ENCODE peak calls at places on chromosome 1, in eight cellular contexts. N is brain microvascular endothelial cell, S is upper lobe of left lung, I is IMR-90, P is left lung, O is tibial artery, G is fibroblast of lung, L is GM23338. Q is an unnamed sample.

GRCh38 chr1:174723815-174724214 is 275.9 kb upstream of the CACYBP start:
- DNase-seq in N (no peak), S (no peak), I (no peak), P (no peak), O (no peak), G (no peak), L (no peak), Q (no peak)

GRCh38 chr1:244010191-244010590 is 40.9 kb upstream of the ZBTB18 start:
- DNase-seq in N (no peak), S (no peak), I (peak; percentile 22), P (no peak), O (no peak), G (no peak), L (peak; percentile 61), Q (no peak)

GRCh38 chr1:89464008-89464407 is 60.6 kb upstream of the LRRC8B start:
- DNase-seq in N (no peak), S (no peak), I (no peak), P (no peak), O (no peak), G (no peak), L (no peak), Q (no peak)

GRCh38 chr1:245051349-245052221 is 103.2 kb upstream of the KIF26B start:
- DNase-seq in N (no peak), S (peak; percentile 89), I (peak; percentile 62), P (peak; percentile 80), O (no peak), G (peak; percentile 70), L (peak; percentile 66), Q (peak; percentile 60)

GRCh38 chr1:20788489-20788795 is 1.3 kb upstream of the HP1BP3 start:
- DNase-seq in N (no peak), S (no peak), I (no peak), P (no peak), O (no peak), G (no peak), L (no peak), Q (no peak)

GRCh38 chr1:59554011-59554673 is 257.2 kb downstream of the FGGY start:
- DNase-seq in N (no peak), S (no peak), I (no peak), P (no peak), O (no peak), G (no peak), L (no peak), Q (no peak)

GRCh38 chr1:156194300-156194652 is 372 bp downstream of the SLC25A44 start:
- DNase-seq in N (peak; percentile 20), S (no peak), I (peak; percentile 7), P (no peak), O (no peak), G (no peak), L (no peak), Q (no peak)

GRCh38 chr1:180040034-180040433 is 85.4 kb downstream of the CEP350 start:
- DNase-seq in N (peak; percentile 14), S (no peak), I (peak; percentile 37), P (no peak), O (no peak), G (peak; percentile 55), L (no peak), Q (no peak)

GRCh38 chr1:53539711-53540603 is 80.8 kb downstream of the DMRTB1 start:
- DNase-seq in N (no peak), S (no peak), I (no peak), P (no peak), O (no peak), G (no peak), L (no peak), Q (no peak)

GRCh38 chr1:118563969-118564951 is 379.2 kb upstream of the SPAG17 start:
- DNase-seq in N (no peak), S (no peak), I (no peak), P (no peak), O (no peak), G (no peak), L (peak; percentile 14), Q (peak; percentile 6)

GRCh38 chr1:30008372-30008997 is 714.9 kb downstream of the MATN1 start:
- DNase-seq in N (no peak), S (no peak), I (no peak), P (no peak), O (no peak), G (no peak), L (no peak), Q (no peak)

GRCh38 chr1:161487483-161487827 is 17.8 kb upstream of the FCGR2A start:
- DNase-seq in N (peak; percentile 70), S (peak; percentile 51), I (peak; percentile 69), P (peak; percentile 52), O (no peak), G (peak; percentile 39), L (no peak), Q (peak; percentile 29)

GRCh38 chr1:156106624-156107488 is 7.7 kb upstream of the LMNA start:
- DNase-seq in N (no peak), S (peak; percentile 29), I (peak; percentile 40), P (no peak), O (no peak), G (no peak), L (peak; percentile 92), Q (no peak)

GRCh38 chr1:82390627-82391026 is 589.9 kb downstream of the ADGRL2 start:
- DNase-seq in N (no peak), S (no peak), I (no peak), P (no peak), O (no peak), G (no peak), L (peak; percentile 8), Q (no peak)

GRCh38 chr1:110390096-110390495 is 730 bp downstream of the SLC16A4 start:
- DNase-seq in N (peak; percentile 86), S (peak; percentile 81), I (peak; percentile 89), P (peak; percentile 74), O (peak; percentile 86), G (peak; percentile 84), L (peak; percentile 61), Q (no peak)

GRCh38 chr1:171485375-171486047 is at the start of gene PRRC2C:
- DNase-seq in N (peak; percentile 97), S (peak; percentile 97), I (peak; percentile 98), P (peak; percentile 98), O (peak; percentile 98), G (peak; percentile 99), L (peak; percentile 98), Q (peak; percentile 98)

GRCh38 chr1:171488190-171488929 is 3.0 kb downstream of the PRRC2C start:
- DNase-seq in N (no peak), S (no peak), I (no peak), P (no peak), O (no peak), G (no peak), L (no peak), Q (no peak)

GRCh38 chr1:171486048-171486519 is 754 bp downstream of the PRRC2C start:
- DNase-seq in N (peak; percentile 39), S (peak; percentile 45), I (peak; percentile 81), P (no peak), O (no peak), G (peak; percentile 80), L (peak; percentile 72), Q (peak; percentile 63)

GRCh38 chr1:171487038-171487437 is 1.7 kb downstream of the PRRC2C start:
- DNase-seq in N (no peak), S (no peak), I (no peak), P (no peak), O (no peak), G (no peak), L (no peak), Q (no peak)

GRCh38 chr1:171484760-171485374 is 463 bp upstream of the PRRC2C start:
- DNase-seq in N (no peak), S (no peak), I (no peak), P (no peak), O (no peak), G (no peak), L (no peak), Q (no peak)
- H3K4me3 ChIP-seq in N (peak overlapping the region; percentile 99), S (peak overlapping the region; percentile 30), I (peak overlapping the region; percentile 87), P (peak overlapping the region; percentile 99), O (peak overlapping the region; percentile 95), G (peak overlapping the region; percentile 83), L (peak overlapping the region; percentile 85), Q (peak overlapping the region; percentile 94)

GRCh38 chr1:112297536-112297935 is 98.5 kb upstream of the CTTNBP2NL start:
- DNase-seq in N (no peak), S (no peak), I (peak; percentile 13), P (no peak), O (no peak), G (no peak), L (no peak), Q (peak; percentile 16)

GRCh38 chr1:112304151-112304550 is 91.9 kb upstream of the CTTNBP2NL start:
- DNase-seq in N (no peak), S (no peak), I (no peak), P (no peak), O (no peak), G (no peak), L (no peak), Q (no peak)

GRCh38 chr1:112296908-112297307 is 99.1 kb upstream of the CTTNBP2NL start:
- DNase-seq in N (peak; percentile 2), S (peak; percentile 68), I (peak; percentile 50), P (peak; percentile 68), O (no peak), G (peak; percentile 66), L (no peak), Q (peak; percentile 10)

DNA sequence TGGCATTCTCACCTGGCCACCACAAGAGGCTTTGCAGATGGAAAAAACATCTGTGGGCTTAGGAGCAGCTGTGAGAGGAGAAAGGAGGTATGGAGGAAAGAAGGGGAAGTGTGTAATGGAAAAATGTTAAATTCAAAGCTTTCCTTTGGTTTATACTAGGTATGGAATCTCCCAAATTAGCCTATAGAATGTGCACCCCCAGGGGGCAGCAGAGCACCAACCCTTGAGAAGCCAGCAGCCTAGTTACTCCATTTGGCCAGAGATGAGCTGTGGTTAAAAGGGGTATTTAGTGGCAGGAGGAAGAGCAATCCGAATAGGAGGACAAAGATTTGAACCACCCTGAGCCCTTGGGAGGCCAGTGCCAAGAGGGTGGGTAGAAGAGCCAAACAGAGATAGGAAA is 97.5 kb upstream of the CTTNBP2NL start:
- DNase-seq in N (peak; percentile 53), S (peak; percentile 57), I (peak; percentile 42), P (peak; percentile 42), O (no peak), G (peak; percentile 53), L (peak; percentile 88), Q (peak; percentile 72)
- H3K27ac ChIP-seq in N (no peak overlapping the region), S (no peak overlapping the region), I (no peak overlapping the region), P (no peak overlapping the region), O (no peak overlapping the region), G (no peak overlapping the region), L (no peak overlapping the region), Q (no peak overlapping the region)

GRCh38 chr1:10514490-10515235 is 39.9 kb downstream of the PEX14 start:
- DNase-seq in N (peak; percentile 33), S (no peak), I (peak; percentile 61), P (no peak), O (no peak), G (peak; percentile 51), L (peak; percentile 83), Q (peak; percentile 86)
- TF ChIP-seq CTCF in N (peak; percentile 59), S (peak; percentile 54), I (peak; percentile 67), P (peak; percentile 34), O (peak; percentile 51), G (peak; percentile 51), L (peak; percentile 89), Q (peak; percentile 77)

DNA sequence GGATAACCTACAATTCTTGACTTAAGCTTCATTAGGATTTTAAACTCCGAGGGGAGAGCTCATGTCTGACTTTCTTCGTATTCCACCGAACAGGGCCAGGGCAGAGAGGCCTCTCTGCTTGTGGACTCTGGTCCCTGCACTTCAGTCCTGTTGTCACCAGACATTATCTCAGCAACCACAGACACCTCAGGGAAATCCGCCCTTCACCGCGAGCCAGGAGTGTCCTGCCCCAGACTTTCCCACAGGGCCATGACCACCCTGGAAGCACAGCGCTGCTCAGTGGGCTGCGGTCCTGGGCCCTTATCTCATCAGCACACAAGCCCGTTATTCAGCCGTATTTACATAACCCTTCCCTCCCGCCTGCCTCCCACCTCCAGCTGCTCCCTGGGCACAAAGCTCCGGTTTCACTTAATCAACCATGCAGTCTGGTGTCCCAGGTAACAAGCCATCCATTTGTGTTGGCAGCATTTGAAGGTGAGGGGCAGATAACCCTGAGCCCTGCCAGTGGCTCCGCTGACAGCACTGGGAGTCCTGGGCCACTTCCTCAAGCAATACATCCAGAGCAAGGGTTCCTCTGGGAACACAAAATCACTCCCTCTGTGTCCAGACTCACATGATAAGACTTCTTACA is 122.8 kb upstream of the RAB4A start:
- DNase-seq in N (no peak), S (no peak), I (no peak), P (no peak), O (no peak), G (no peak), L (peak; percentile 60), Q (no peak)
- H3K4me3 ChIP-seq in N (no peak overlapping the region), S (no peak overlapping the region), I (no peak overlapping the region), P (no peak overlapping the region), O (no peak overlapping the region), G (no peak overlapping the region), L (no peak overlapping the region), Q (no peak overlapping the region)

Q was measured in A673.